ENCODE peak calls at places on chromosomes 11 and 22, in nine cellular contexts. One of them, this sample, is unnamed.

GRCh38 chr22:40637181-40638150 is 947 bp upstream of the MRTFA start:
- DNase-seq in stimulated activated CD8-positive, alpha-beta memory T cell treated with anti-CD3 and anti-CD28 coated beads, Interleukin-15, amount 100 ng/mL, for 4 hours: no peak
- DNase-seq in effector CD4-positive, alpha-beta T cell: peak
- DNase-seq in heart left ventricle: peak
- DNase-seq in activated CD4-positive, alpha-beta T cell treated with anti-CD3 and anti-CD28 coated beads, Interleukin-2, amount 50 U/mL, for 1 hour: peak
- DNase-seq in activated gamma-delta T cell treated with Interleukin-2 at 50 U/mL for 16 hours: peak
- DNase-seq in H54: no peak
- DNase-seq in ovary: no peak
- DNase-seq in endothelial cell of umbilical vein: no peak
- DNase-seq in this sample: peak

GRCh38 chr11:127074151-127074761 is 73.7 kb upstream of the KIRREL3 start:
- DNase-seq in stimulated activated CD8-positive, alpha-beta memory T cell treated with anti-CD3 and anti-CD28 coated beads, Interleukin-15, amount 100 ng/mL, for 4 hours: no peak
- DNase-seq in effector CD4-positive, alpha-beta T cell: no peak
- DNase-seq in heart left ventricle: no peak
- DNase-seq in activated CD4-positive, alpha-beta T cell treated with anti-CD3 and anti-CD28 coated beads, Interleukin-2, amount 50 U/mL, for 1 hour: no peak
- DNase-seq in activated gamma-delta T cell treated with Interleukin-2 at 50 U/mL for 16 hours: no peak
- DNase-seq in H54: peak
- DNase-seq in ovary: no peak
- DNase-seq in endothelial cell of umbilical vein: no peak
- DNase-seq in this sample: peak

GRCh38 chr11:67638535-67639437 is 777 bp downstream of the TBX10 start:
- DNase-seq in stimulated activated CD8-positive, alpha-beta memory T cell treated with anti-CD3 and anti-CD28 coated beads, Interleukin-15, amount 100 ng/mL, for 4 hours: no peak
- DNase-seq in effector CD4-positive, alpha-beta T cell: no peak
- DNase-seq in heart left ventricle: no peak
- DNase-seq in activated CD4-positive, alpha-beta T cell treated with anti-CD3 and anti-CD28 coated beads, Interleukin-2, amount 50 U/mL, for 1 hour: no peak
- DNase-seq in activated gamma-delta T cell treated with Interleukin-2 at 50 U/mL for 16 hours: no peak
- DNase-seq in H54: no peak
- DNase-seq in ovary: no peak
- DNase-seq in endothelial cell of umbilical vein: no peak
- DNase-seq in this sample: no peak

GRCh38 chr11:107916671-107917241 is 11.5 kb upstream of the RAB39A start:
- DNase-seq in stimulated activated CD8-positive, alpha-beta memory T cell treated with anti-CD3 and anti-CD28 coated beads, Interleukin-15, amount 100 ng/mL, for 4 hours: no peak
- DNase-seq in effector CD4-positive, alpha-beta T cell: peak
- DNase-seq in heart left ventricle: peak
- DNase-seq in activated CD4-positive, alpha-beta T cell treated with anti-CD3 and anti-CD28 coated beads, Interleukin-2, amount 50 U/mL, for 1 hour: peak
- DNase-seq in activated gamma-delta T cell treated with Interleukin-2 at 50 U/mL for 16 hours: peak
- DNase-seq in H54: peak
- DNase-seq in ovary: no peak
- DNase-seq in endothelial cell of umbilical vein: no peak
- DNase-seq in this sample: peak

GRCh38 chr11:116844722-116845121 is 7.3 kb upstream of the APOA1 start:
- DNase-seq in stimulated activated CD8-positive, alpha-beta memory T cell treated with anti-CD3 and anti-CD28 coated beads, Interleukin-15, amount 100 ng/mL, for 4 hours: no peak
- DNase-seq in effector CD4-positive, alpha-beta T cell: no peak
- DNase-seq in heart left ventricle: no peak
- DNase-seq in activated CD4-positive, alpha-beta T cell treated with anti-CD3 and anti-CD28 coated beads, Interleukin-2, amount 50 U/mL, for 1 hour: no peak
- DNase-seq in activated gamma-delta T cell treated with Interleukin-2 at 50 U/mL for 16 hours: no peak
- DNase-seq in H54: no peak
- DNase-seq in ovary: no peak
- DNase-seq in endothelial cell of umbilical vein: no peak
- DNase-seq in this sample: no peak

GRCh38 chr22:25546751-25547150 is 17.7 kb upstream of the GRK3 start:
- DNase-seq in stimulated activated CD8-positive, alpha-beta memory T cell treated with anti-CD3 and anti-CD28 coated beads, Interleukin-15, amount 100 ng/mL, for 4 hours: no peak
- DNase-seq in effector CD4-positive, alpha-beta T cell: no peak
- DNase-seq in heart left ventricle: no peak
- DNase-seq in activated CD4-positive, alpha-beta T cell treated with anti-CD3 and anti-CD28 coated beads, Interleukin-2, amount 50 U/mL, for 1 hour: no peak
- DNase-seq in activated gamma-delta T cell treated with Interleukin-2 at 50 U/mL for 16 hours: no peak
- DNase-seq in H54: no peak
- DNase-seq in ovary: no peak
- DNase-seq in endothelial cell of umbilical vein: no peak
- DNase-seq in this sample: peak

GRCh38 chr11:112877561-112877960 is 83.7 kb upstream of the NCAM1 start:
- DNase-seq in stimulated activated CD8-positive, alpha-beta memory T cell treated with anti-CD3 and anti-CD28 coated beads, Interleukin-15, amount 100 ng/mL, for 4 hours: no peak
- DNase-seq in effector CD4-positive, alpha-beta T cell: no peak
- DNase-seq in heart left ventricle: no peak
- DNase-seq in activated CD4-positive, alpha-beta T cell treated with anti-CD3 and anti-CD28 coated beads, Interleukin-2, amount 50 U/mL, for 1 hour: no peak
- DNase-seq in activated gamma-delta T cell treated with Interleukin-2 at 50 U/mL for 16 hours: no peak
- DNase-seq in H54: no peak
- DNase-seq in ovary: no peak
- DNase-seq in endothelial cell of umbilical vein: no peak
- DNase-seq in this sample: no peak

GRCh38 chr22:46450931-46451660 is 86.3 kb downstream of the CELSR1 start:
- DNase-seq in stimulated activated CD8-positive, alpha-beta memory T cell treated with anti-CD3 and anti-CD28 coated beads, Interleukin-15, amount 100 ng/mL, for 4 hours: no peak
- DNase-seq in effector CD4-positive, alpha-beta T cell: no peak
- DNase-seq in heart left ventricle: no peak
- DNase-seq in activated CD4-positive, alpha-beta T cell treated with anti-CD3 and anti-CD28 coated beads, Interleukin-2, amount 50 U/mL, for 1 hour: no peak
- DNase-seq in activated gamma-delta T cell treated with Interleukin-2 at 50 U/mL for 16 hours: no peak
- DNase-seq in H54: no peak
- DNase-seq in ovary: no peak
- DNase-seq in endothelial cell of umbilical vein: no peak
- DNase-seq in this sample: peak

GRCh38 chr11:11078344-11078743 is 220.5 kb upstream of the ZBED5 start:
- DNase-seq in stimulated activated CD8-positive, alpha-beta memory T cell treated with anti-CD3 and anti-CD28 coated beads, Interleukin-15, amount 100 ng/mL, for 4 hours: no peak
- DNase-seq in effector CD4-positive, alpha-beta T cell: no peak
- DNase-seq in heart left ventricle: no peak
- DNase-seq in activated CD4-positive, alpha-beta T cell treated with anti-CD3 and anti-CD28 coated beads, Interleukin-2, amount 50 U/mL, for 1 hour: no peak
- DNase-seq in activated gamma-delta T cell treated with Interleukin-2 at 50 U/mL for 16 hours: no peak
- DNase-seq in H54: no peak
- DNase-seq in ovary: no peak
- DNase-seq in endothelial cell of umbilical vein: no peak
- DNase-seq in this sample: no peak

GRCh38 chr11:10866893-10867331 is 9.1 kb upstream of the ZBED5 start:
- DNase-seq in stimulated activated CD8-positive, alpha-beta memory T cell treated with anti-CD3 and anti-CD28 coated beads, Interleukin-15, amount 100 ng/mL, for 4 hours: no peak
- DNase-seq in effector CD4-positive, alpha-beta T cell: no peak
- DNase-seq in heart left ventricle: no peak
- DNase-seq in activated CD4-positive, alpha-beta T cell treated with anti-CD3 and anti-CD28 coated beads, Interleukin-2, amount 50 U/mL, for 1 hour: no peak
- DNase-seq in activated gamma-delta T cell treated with Interleukin-2 at 50 U/mL for 16 hours: no peak
- DNase-seq in H54: no peak
- DNase-seq in ovary: no peak
- DNase-seq in endothelial cell of umbilical vein: no peak
- DNase-seq in this sample: peak

GRCh38 chr11:45982656-45983470 is 60.4 kb downstream of the LARGE2 start:
- DNase-seq in stimulated activated CD8-positive, alpha-beta memory T cell treated with anti-CD3 and anti-CD28 coated beads, Interleukin-15, amount 100 ng/mL, for 4 hours: no peak
- DNase-seq in effector CD4-positive, alpha-beta T cell: no peak
- DNase-seq in heart left ventricle: no peak
- DNase-seq in activated CD4-positive, alpha-beta T cell treated with anti-CD3 and anti-CD28 coated beads, Interleukin-2, amount 50 U/mL, for 1 hour: no peak
- DNase-seq in activated gamma-delta T cell treated with Interleukin-2 at 50 U/mL for 16 hours: no peak
- DNase-seq in H54: peak
- DNase-seq in ovary: peak
- DNase-seq in endothelial cell of umbilical vein: peak
- DNase-seq in this sample: peak

GRCh38 chr11:111310088-111310487 is 11.7 kb downstream of the POU2AF3 start:
- DNase-seq in stimulated activated CD8-positive, alpha-beta memory T cell treated with anti-CD3 and anti-CD28 coated beads, Interleukin-15, amount 100 ng/mL, for 4 hours: no peak
- DNase-seq in effector CD4-positive, alpha-beta T cell: no peak
- DNase-seq in heart left ventricle: no peak
- DNase-seq in activated CD4-positive, alpha-beta T cell treated with anti-CD3 and anti-CD28 coated beads, Interleukin-2, amount 50 U/mL, for 1 hour: no peak
- DNase-seq in activated gamma-delta T cell treated with Interleukin-2 at 50 U/mL for 16 hours: no peak
- DNase-seq in H54: no peak
- DNase-seq in ovary: no peak
- DNase-seq in endothelial cell of umbilical vein: no peak
- DNase-seq in this sample: no peak

GRCh38 chr11:72085836-72086475 is 5.3 kb downstream of the LRRC51 start:
- DNase-seq in stimulated activated CD8-positive, alpha-beta memory T cell treated with anti-CD3 and anti-CD28 coated beads, Interleukin-15, amount 100 ng/mL, for 4 hours: no peak
- DNase-seq in effector CD4-positive, alpha-beta T cell: no peak
- DNase-seq in heart left ventricle: no peak
- DNase-seq in activated CD4-positive, alpha-beta T cell treated with anti-CD3 and anti-CD28 coated beads, Interleukin-2, amount 50 U/mL, for 1 hour: no peak
- DNase-seq in activated gamma-delta T cell treated with Interleukin-2 at 50 U/mL for 16 hours: no peak
- DNase-seq in H54: no peak
- DNase-seq in ovary: no peak
- DNase-seq in endothelial cell of umbilical vein: no peak
- DNase-seq in this sample: no peak

GRCh38 chr11:72038491-72038890 is 39.8 kb downstream of the IL18BP start:
- DNase-seq in stimulated activated CD8-positive, alpha-beta memory T cell treated with anti-CD3 and anti-CD28 coated beads, Interleukin-15, amount 100 ng/mL, for 4 hours: no peak
- DNase-seq in effector CD4-positive, alpha-beta T cell: no peak
- DNase-seq in heart left ventricle: no peak
- DNase-seq in activated CD4-positive, alpha-beta T cell treated with anti-CD3 and anti-CD28 coated beads, Interleukin-2, amount 50 U/mL, for 1 hour: no peak
- DNase-seq in activated gamma-delta T cell treated with Interleukin-2 at 50 U/mL for 16 hours: no peak
- DNase-seq in H54: no peak
- DNase-seq in ovary: peak
- DNase-seq in endothelial cell of umbilical vein: no peak
- DNase-seq in this sample: no peak

GRCh38 chr11:128497057-128497957 is 90.1 kb downstream of the ETS1 start:
- DNase-seq in stimulated activated CD8-positive, alpha-beta memory T cell treated with anti-CD3 and anti-CD28 coated beads, Interleukin-15, amount 100 ng/mL, for 4 hours: no peak
- DNase-seq in effector CD4-positive, alpha-beta T cell: no peak
- DNase-seq in heart left ventricle: no peak
- DNase-seq in activated CD4-positive, alpha-beta T cell treated with anti-CD3 and anti-CD28 coated beads, Interleukin-2, amount 50 U/mL, for 1 hour: no peak
- DNase-seq in activated gamma-delta T cell treated with Interleukin-2 at 50 U/mL for 16 hours: no peak
- DNase-seq in H54: no peak
- DNase-seq in ovary: peak
- DNase-seq in endothelial cell of umbilical vein: peak
- DNase-seq in this sample: no peak

GRCh38 chr22:38104084-38104483 is 6.4 kb downstream of the BAIAP2L2 start:
- DNase-seq in stimulated activated CD8-positive, alpha-beta memory T cell treated with anti-CD3 and anti-CD28 coated beads, Interleukin-15, amount 100 ng/mL, for 4 hours: no peak
- DNase-seq in effector CD4-positive, alpha-beta T cell: no peak
- DNase-seq in heart left ventricle: peak
- DNase-seq in activated CD4-positive, alpha-beta T cell treated with anti-CD3 and anti-CD28 coated beads, Interleukin-2, amount 50 U/mL, for 1 hour: no peak
- DNase-seq in activated gamma-delta T cell treated with Interleukin-2 at 50 U/mL for 16 hours: no peak
- DNase-seq in H54: no peak
- DNase-seq in ovary: no peak
- DNase-seq in endothelial cell of umbilical vein: no peak
- DNase-seq in this sample: no peak

GRCh38 chr11:8631395-8632110 is 37.5 kb upstream of the STK33 start:
- DNase-seq in stimulated activated CD8-positive, alpha-beta memory T cell treated with anti-CD3 and anti-CD28 coated beads, Interleukin-15, amount 100 ng/mL, for 4 hours: no peak
- DNase-seq in effector CD4-positive, alpha-beta T cell: no peak
- DNase-seq in heart left ventricle: no peak
- DNase-seq in activated CD4-positive, alpha-beta T cell treated with anti-CD3 and anti-CD28 coated beads, Interleukin-2, amount 50 U/mL, for 1 hour: no peak
- DNase-seq in activated gamma-delta T cell treated with Interleukin-2 at 50 U/mL for 16 hours: no peak
- DNase-seq in H54: no peak
- DNase-seq in ovary: no peak
- DNase-seq in endothelial cell of umbilical vein: no peak
- DNase-seq in this sample: no peak

GRCh38 chr11:40337118-40337517 is 1122.3 kb downstream of the LRRC4C start:
- DNase-seq in stimulated activated CD8-positive, alpha-beta memory T cell treated with anti-CD3 and anti-CD28 coated beads, Interleukin-15, amount 100 ng/mL, for 4 hours: no peak
- DNase-seq in effector CD4-positive, alpha-beta T cell: no peak
- DNase-seq in heart left ventricle: no peak
- DNase-seq in activated CD4-positive, alpha-beta T cell treated with anti-CD3 and anti-CD28 coated beads, Interleukin-2, amount 50 U/mL, for 1 hour: no peak
- DNase-seq in activated gamma-delta T cell treated with Interleukin-2 at 50 U/mL for 16 hours: no peak
- DNase-seq in H54: no peak
- DNase-seq in ovary: no peak
- DNase-seq in endothelial cell of umbilical vein: peak
- DNase-seq in this sample: no peak

GRCh38 chr11:69073445-69073844 is 24.7 kb downstream of the TPCN2 start:
- DNase-seq in stimulated activated CD8-positive, alpha-beta memory T cell treated with anti-CD3 and anti-CD28 coated beads, Interleukin-15, amount 100 ng/mL, for 4 hours: no peak
- DNase-seq in effector CD4-positive, alpha-beta T cell: no peak
- DNase-seq in heart left ventricle: no peak
- DNase-seq in activated CD4-positive, alpha-beta T cell treated with anti-CD3 and anti-CD28 coated beads, Interleukin-2, amount 50 U/mL, for 1 hour: no peak
- DNase-seq in activated gamma-delta T cell treated with Interleukin-2 at 50 U/mL for 16 hours: no peak
- DNase-seq in H54: no peak
- DNase-seq in ovary: no peak
- DNase-seq in endothelial cell of umbilical vein: no peak
- DNase-seq in this sample: no peak

GRCh38 chr22:31530816-31531180 is 34.5 kb downstream of the SFI1 start:
- DNase-seq in stimulated activated CD8-positive, alpha-beta memory T cell treated with anti-CD3 and anti-CD28 coated beads, Interleukin-15, amount 100 ng/mL, for 4 hours: no peak
- DNase-seq in effector CD4-positive, alpha-beta T cell: no peak
- DNase-seq in heart left ventricle: no peak
- DNase-seq in activated CD4-positive, alpha-beta T cell treated with anti-CD3 and anti-CD28 coated beads, Interleukin-2, amount 50 U/mL, for 1 hour: no peak
- DNase-seq in activated gamma-delta T cell treated with Interleukin-2 at 50 U/mL for 16 hours: no peak
- DNase-seq in H54: no peak
- DNase-seq in ovary: no peak
- DNase-seq in endothelial cell of umbilical vein: no peak
- DNase-seq in this sample: no peak